ENCODE peak calls at places on chromosomes 1 and 21, in nine cellular contexts. G, I, K, W, R, D, B, N and H are unnamed samples.

GRCh38 chr1:76294470-76295194 is 220.1 kb downstream of the ST6GALNAC3 start:
- DNase-seq in G (no peak), I (no peak), K (no peak), W (no peak), R (peak; percentile 67), D (no peak), B (no peak), N (peak; percentile 36), H (no peak)

GRCh38 chr1:6353948-6354658 is 39.5 kb downstream of the ACOT7 start:
- DNase-seq in G (no peak), I (peak; percentile 78), K (no peak), W (no peak), R (no peak), D (no peak), B (no peak), N (no peak), H (no peak)

GRCh38 chr1:169511339-169512028 is 25.7 kb upstream of the SLC19A2 start:
- DNase-seq in G (no peak), I (no peak), K (no peak), W (no peak), R (no peak), D (no peak), B (no peak), N (no peak), H (no peak)

GRCh38 chr1:46187106-46187869 is 10.9 kb downstream of the POMGNT1 start:
- DNase-seq in G (no peak), I (peak; percentile 37), K (no peak), W (no peak), R (no peak), D (no peak), B (no peak), N (no peak), H (no peak)

GRCh38 chr1:93728480-93729131 is 47.0 kb upstream of the BCAR3 start:
- DNase-seq in G (no peak), I (peak; percentile 73), K (no peak), W (no peak), R (no peak), D (no peak), B (no peak), N (no peak), H (no peak)

GRCh38 chr1:3611170-3612019 is at the start of gene MEGF6:
- DNase-seq in G (peak; percentile 44), I (peak; percentile 68), K (peak; percentile 94), W (peak; percentile 97), R (peak; percentile 18), D (peak; percentile 98), B (peak; percentile 97), N (peak; percentile 64), H (peak; percentile 90)

GRCh38 chr1:21886486-21887215 is 50.5 kb downstream of the HSPG2 start:
- DNase-seq in G (no peak), I (no peak), K (no peak), W (no peak), R (no peak), D (no peak), B (no peak), N (no peak), H (peak; percentile 31)

GRCh38 chr1:72649974-72650373 is 367.6 kb upstream of the NEGR1 start:
- DNase-seq in G (no peak), I (no peak), K (no peak), W (no peak), R (no peak), D (no peak), B (no peak), N (no peak), H (no peak)

GRCh38 chr1:11434506-11434905 is 44.4 kb upstream of the DISP3 start:
- DNase-seq in G (no peak), I (no peak), K (no peak), W (no peak), R (no peak), D (no peak), B (no peak), N (no peak), H (no peak)

GRCh38 chr1:225746361-225747179 is 31.1 kb upstream of the SRP9 start:
- DNase-seq in G (no peak), I (peak; percentile 83), K (no peak), W (peak; percentile 83), R (no peak), D (peak; percentile 81), B (peak; percentile 75), N (no peak), H (peak; percentile 12)

GRCh38 chr1:228378453-228379164 is 28.0 kb downstream of the TRIM11 start:
- DNase-seq in G (no peak), I (peak; percentile 80), K (peak; percentile 69), W (peak; percentile 95), R (no peak), D (peak; percentile 83), B (peak; percentile 93), N (peak; percentile 72), H (peak; percentile 93)

GRCh38 chr1:57910782-57911181 is 486.9 kb upstream of the DAB1 start:
- DNase-seq in G (no peak), I (no peak), K (no peak), W (no peak), R (no peak), D (no peak), B (no peak), N (no peak), H (no peak)

GRCh38 chr21:46562472-46562871 is 42.4 kb downstream of the S100B start:
- DNase-seq in G (no peak), I (no peak), K (no peak), W (no peak), R (no peak), D (no peak), B (no peak), N (no peak), H (no peak)

GRCh38 chr1:237327061-237327460 is 285.1 kb downstream of the RYR2 start:
- DNase-seq in G (no peak), I (no peak), K (no peak), W (no peak), R (no peak), D (no peak), B (no peak), N (no peak), H (no peak)

GRCh38 chr1:2641381-2642130 is 8.7 kb upstream of the MMEL1 start:
- DNase-seq in G (no peak), I (no peak), K (no peak), W (peak; percentile 27), R (no peak), D (peak; percentile 19), B (no peak), N (peak; percentile 35), H (no peak)

GRCh38 chr1:6248798-6249731 is 5.1 kb downstream of the HES3 start:
- DNase-seq in G (no peak), I (no peak), K (no peak), W (peak; percentile 60), R (no peak), D (peak; percentile 77), B (no peak), N (peak; percentile 58), H (no peak)

GRCh38 chr1:197933016-197933415 is 15.8 kb downstream of the LHX9 start:
- DNase-seq in G (no peak), I (no peak), K (no peak), W (no peak), R (no peak), D (no peak), B (no peak), N (no peak), H (no peak)

GRCh38 chr1:77468556-77468955 is 186.7 kb downstream of the AK5 start:
- DNase-seq in G (no peak), I (no peak), K (no peak), W (no peak), R (no peak), D (no peak), B (no peak), N (no peak), H (no peak)

DNA sequence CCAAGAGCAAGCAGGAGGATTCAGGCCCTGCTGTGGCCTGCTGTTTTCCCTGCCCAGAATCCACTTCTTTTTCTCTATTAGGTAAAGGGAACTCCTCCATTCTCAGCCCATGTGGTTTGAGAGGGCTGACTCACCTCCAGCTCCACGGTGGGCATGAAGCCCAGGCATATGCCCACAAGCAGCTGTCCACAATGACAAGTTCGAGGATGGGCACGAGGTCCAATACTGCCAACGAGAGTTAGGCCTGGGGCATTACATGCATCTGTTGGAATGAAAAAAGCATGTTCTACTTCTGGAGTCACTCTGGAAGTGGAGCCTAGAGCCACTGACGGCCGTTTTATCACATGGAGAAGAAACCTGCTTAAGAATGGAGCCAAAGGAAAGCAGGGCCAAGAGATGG is 20.1 kb downstream of the TSPAN2 start:
- DNase-seq in G (no peak), I (no peak), K (no peak), W (no peak), R (no peak), D (no peak), B (no peak), N (no peak), H (no peak)
- TF ChIP-seq CTCF in G (no peak), I (no peak), K (no peak), W (no peak), R (no peak), D (no peak), B (no peak), N (no peak), H (no peak)

GRCh38 chr1:64135501-64136245 is 67.8 kb upstream of the UBE2U start:
- DNase-seq in G (no peak), I (no peak), K (no peak), W (no peak), R (no peak), D (no peak), B (no peak), N (no peak), H (no peak)
- TF ChIP-seq CTCF in G (no peak), I (no peak), K (no peak), W (no peak), R (no peak), D (no peak), B (no peak), N (no peak), H (no peak)

GRCh38 chr1:171929121-171929520 is 87.8 kb downstream of the DNM3 start:
- DNase-seq in G (no peak), I (no peak), K (no peak), W (no peak), R (no peak), D (no peak), B (no peak), N (no peak), H (no peak)
- TF ChIP-seq CTCF in G (no peak), I (no peak), K (peak; percentile 45), W (no peak), R (peak; percentile 18), D (peak; percentile 26), B (no peak), N (no peak), H (peak; percentile 18)

GRCh38 chr21:25506887-25507286 is 100.4 kb downstream of the MRPL39 start:
- DNase-seq in G (no peak), I (no peak), K (no peak), W (no peak), R (no peak), D (no peak), B (no peak), N (no peak), H (no peak)

GRCh38 chr21:25508364-25508763 is 98.9 kb downstream of the MRPL39 start:
- DNase-seq in G (no peak), I (no peak), K (no peak), W (peak; percentile 3), R (no peak), D (no peak), B (no peak), N (no peak), H (no peak)

GRCh38 chr21:25509862-25510261 is 97.4 kb downstream of the MRPL39 start:
- DNase-seq in G (no peak), I (no peak), K (no peak), W (no peak), R (peak; percentile 82), D (no peak), B (no peak), N (peak; percentile 26), H (no peak)

GRCh38 chr21:25506268-25506667 is 101.0 kb downstream of the MRPL39 start:
- DNase-seq in G (no peak), I (no peak), K (no peak), W (no peak), R (no peak), D (no peak), B (no peak), N (no peak), H (no peak)

GRCh38 chr21:25507522-25507921 is 99.8 kb downstream of the MRPL39 start:
- DNase-seq in G (no peak), I (no peak), K (no peak), W (peak; percentile 39), R (peak; percentile 74), D (no peak), B (no peak), N (no peak), H (no peak)
- TF ChIP-seq CTCF in G (no peak), I (no peak), K (no peak), W (peak; percentile 7), R (peak; percentile 52), D (peak; percentile 26), B (no peak), N (peak; percentile 47), H (no peak)